ENCODE peak calls at places on chromosome 18, in four cellular contexts. H, F, D and V are unnamed samples.

GRCh38 chr18:5106730-5107129 is 90.3 kb downstream of the AKAIN1 start:
- DNase-seq in D (peak), H (no peak), F (no peak), V (no peak)

GRCh38 chr18:7926526-7926925 is 359.4 kb downstream of the PTPRM start:
- DNase-seq in D (peak), H (no peak), F (peak), V (no peak)

GRCh38 chr18:73670536-73670935 is 477.1 kb downstream of the FBXO15 start:
- DNase-seq in D (no peak), F (no peak), H (no peak), V (no peak)

GRCh38 chr18:58670561-58671121 is 624 bp upstream of the MALT1 start:
- DNase-seq in F (no peak), D (peak), H (no peak), V (no peak)

GRCh38 chr18:61236476-61237057 is 96.7 kb upstream of the CDH20 start:
- DNase-seq in H (no peak), F (no peak), D (no peak), V (no peak)

GRCh38 chr18:24567199-24567598 is 106.8 kb downstream of the HRH4 start:
- DNase-seq in F (peak), H (no peak), D (no peak), V (no peak)

GRCh38 chr18:55821219-55821618 is 233.2 kb upstream of the TCF4 start:
- DNase-seq in D (no peak), F (peak), H (no peak), V (no peak)

GRCh38 chr18:10444314-10445006 is 10.0 kb upstream of the APCDD1 start:
- DNase-seq in D (no peak), F (no peak), H (no peak), V (no peak)

GRCh38 chr18:48675912-48676311 is 137.1 kb downstream of the CTIF start:
- DNase-seq in D (no peak), H (no peak), F (no peak), V (no peak)

GRCh38 chr18:63098014-63098981 is 221.3 kb downstream of the BCL2 start:
- DNase-seq in F (no peak), D (no peak), H (no peak), V (peak)

GRCh38 chr18:57806891-57807280 is 3.8 kb upstream of the ATP8B1 start:
- DNase-seq in F (peak), D (peak), H (no peak), V (no peak)

GRCh38 chr18:34921271-34921670 is 119.9 kb upstream of the MAPRE2 start:
- DNase-seq in D (no peak), F (no peak), H (no peak), V (no peak)

GRCh38 chr18:37955201-37955600 is 389.6 kb upstream of the CELF4 start:
- DNase-seq in H (no peak), F (no peak), D (no peak), V (no peak)

GRCh38 chr18:48827321-48828200 is 123.2 kb downstream of the SMAD7 start:
- DNase-seq in H (no peak), F (no peak), D (no peak), V (no peak)

GRCh38 chr18:49733321-49733720 is 80.0 kb downstream of the ACAA2 start:
- DNase-seq in H (no peak), D (no peak), F (no peak), V (no peak)

GRCh38 chr18:10590412-10590811 is 64.6 kb downstream of the NAPG start:
- DNase-seq in H (no peak), D (no peak), F (no peak), V (no peak)

GRCh38 chr18:23135679-23136325 is 517 bp downstream of the CABLES1 start:
- DNase-seq in H (no peak), F (no peak), D (no peak), V (no peak)

GRCh38 chr18:66495844-66496243 is 108.0 kb downstream of the CDH19 start:
- DNase-seq in D (peak), H (no peak), F (peak), V (no peak)